ENCODE peak calls at places on chromosomes 4 and X, in eight cellular contexts. One of them, this sample, is unnamed.

GRCh38 chr4:170420255-170420693 is 330.5 kb upstream of the AADAT start:
- DNase-seq in body of pancreas: no peak
- DNase-seq in lower lobe of right lung: no peak
- DNase-seq in omental fat pad: no peak
- DNase-seq in foreskin fibroblast: peak
- DNase-seq in kidney epithelial cell: no peak
- DNase-seq in SK-N-SH: no peak
- DNase-seq in GM23338: no peak
- DNase-seq in this sample: no peak

GRCh38 chrX:150683536-150684146 is 9.6 kb upstream of the MTMR1 start:
- DNase-seq in lower lobe of right lung: no peak
- DNase-seq in GM23338: peak
- DNase-seq in omental fat pad: no peak
- DNase-seq in foreskin fibroblast: peak
- DNase-seq in body of pancreas: no peak
- DNase-seq in SK-N-SH: peak
- DNase-seq in kidney epithelial cell: no peak
- DNase-seq in this sample: peak

GRCh38 chrX:133314297-133314696 is 96.1 kb upstream of the TFDP3 start:
- DNase-seq in GM23338: no peak
- DNase-seq in omental fat pad: no peak
- DNase-seq in SK-N-SH: no peak
- DNase-seq in body of pancreas: no peak
- DNase-seq in foreskin fibroblast: no peak
- DNase-seq in kidney epithelial cell: no peak
- DNase-seq in lower lobe of right lung: no peak
- DNase-seq in this sample: no peak

GRCh38 chrX:22589845-22590244 is 317.1 kb downstream of the CBLL2 start:
- DNase-seq in foreskin fibroblast: no peak
- DNase-seq in lower lobe of right lung: no peak
- DNase-seq in kidney epithelial cell: no peak
- DNase-seq in SK-N-SH: no peak
- DNase-seq in body of pancreas: no peak
- DNase-seq in GM23338: no peak
- DNase-seq in omental fat pad: no peak
- DNase-seq in this sample: no peak

GRCh38 chr4:39792529-39792928 is 94.6 kb downstream of the UBE2K start:
- DNase-seq in lower lobe of right lung: no peak
- DNase-seq in GM23338: no peak
- DNase-seq in body of pancreas: no peak
- DNase-seq in kidney epithelial cell: no peak
- DNase-seq in foreskin fibroblast: no peak
- DNase-seq in SK-N-SH: no peak
- DNase-seq in omental fat pad: no peak
- DNase-seq in this sample: no peak

GRCh38 chr4:17332483-17332882 is 179.4 kb downstream of the QDPR start:
- DNase-seq in foreskin fibroblast: no peak
- DNase-seq in SK-N-SH: no peak
- DNase-seq in lower lobe of right lung: no peak
- DNase-seq in kidney epithelial cell: no peak
- DNase-seq in GM23338: no peak
- DNase-seq in body of pancreas: no peak
- DNase-seq in omental fat pad: no peak
- DNase-seq in this sample: no peak

GRCh38 chr4:185933078-185933581 is 121.1 kb upstream of the SORBS2 start:
- DNase-seq in foreskin fibroblast: peak
- DNase-seq in body of pancreas: no peak
- DNase-seq in kidney epithelial cell: peak
- DNase-seq in omental fat pad: no peak
- DNase-seq in SK-N-SH: no peak
- DNase-seq in GM23338: no peak
- DNase-seq in lower lobe of right lung: no peak
- DNase-seq in this sample: peak

GRCh38 chr4:185955817-185956542 is 113.0 kb upstream of the TLR3 start:
- DNase-seq in GM23338: peak
- DNase-seq in lower lobe of right lung: no peak
- DNase-seq in kidney epithelial cell: no peak
- DNase-seq in body of pancreas: no peak
- DNase-seq in foreskin fibroblast: no peak
- DNase-seq in omental fat pad: no peak
- DNase-seq in SK-N-SH: peak
- DNase-seq in this sample: no peak

GRCh38 chrX:151713859-151714258 is 2.0 kb upstream of the FATE1 start:
- DNase-seq in SK-N-SH: peak
- DNase-seq in lower lobe of right lung: no peak
- DNase-seq in kidney epithelial cell: no peak
- DNase-seq in body of pancreas: peak
- DNase-seq in foreskin fibroblast: peak
- DNase-seq in GM23338: peak
- DNase-seq in omental fat pad: no peak
- DNase-seq in this sample: peak

GRCh38 chr4:39732728-39733127 is 34.8 kb downstream of the UBE2K start:
- DNase-seq in omental fat pad: no peak
- DNase-seq in GM23338: no peak
- DNase-seq in SK-N-SH: no peak
- DNase-seq in body of pancreas: no peak
- DNase-seq in foreskin fibroblast: peak
- DNase-seq in kidney epithelial cell: peak
- DNase-seq in lower lobe of right lung: no peak
- DNase-seq in this sample: no peak

GRCh38 chr4:106502106-106502699 is 133.6 kb upstream of the GIMD1 start:
- DNase-seq in SK-N-SH: peak
- DNase-seq in lower lobe of right lung: peak
- DNase-seq in omental fat pad: peak
- DNase-seq in kidney epithelial cell: peak
- DNase-seq in GM23338: peak
- DNase-seq in body of pancreas: peak
- DNase-seq in foreskin fibroblast: peak
- DNase-seq in this sample: peak

GRCh38 chrX:140712413-140713173 is 3.0 kb downstream of the LINC00632 start:
- DNase-seq in SK-N-SH: peak
- DNase-seq in GM23338: peak
- DNase-seq in foreskin fibroblast: no peak
- DNase-seq in kidney epithelial cell: peak
- DNase-seq in lower lobe of right lung: peak
- DNase-seq in omental fat pad: no peak
- DNase-seq in body of pancreas: peak
- DNase-seq in this sample: peak

GRCh38 chr4:127623755-127624087 is 9.0 kb upstream of the INTU start:
- DNase-seq in body of pancreas: no peak
- DNase-seq in lower lobe of right lung: no peak
- DNase-seq in SK-N-SH: no peak
- DNase-seq in foreskin fibroblast: peak
- DNase-seq in kidney epithelial cell: no peak
- DNase-seq in omental fat pad: no peak
- DNase-seq in GM23338: peak
- DNase-seq in this sample: peak

GRCh38 chr4:88409206-88409605 is 30.6 kb downstream of the HERC6 start:
- DNase-seq in omental fat pad: no peak
- DNase-seq in lower lobe of right lung: no peak
- DNase-seq in SK-N-SH: no peak
- DNase-seq in GM23338: no peak
- DNase-seq in foreskin fibroblast: no peak
- DNase-seq in body of pancreas: no peak
- DNase-seq in kidney epithelial cell: no peak
- DNase-seq in this sample: no peak

GRCh38 chrX:120238947-120239346 is 11.7 kb upstream of the ZBTB33 start:
- DNase-seq in body of pancreas: no peak
- DNase-seq in SK-N-SH: no peak
- DNase-seq in omental fat pad: no peak
- DNase-seq in lower lobe of right lung: no peak
- DNase-seq in kidney epithelial cell: no peak
- DNase-seq in foreskin fibroblast: no peak
- DNase-seq in GM23338: no peak
- DNase-seq in this sample: no peak

GRCh38 chrX:25016938-25017598 is 1.3 kb upstream of the ARX start:
- DNase-seq in body of pancreas: no peak
- DNase-seq in kidney epithelial cell: no peak
- DNase-seq in foreskin fibroblast: no peak
- DNase-seq in SK-N-SH: no peak
- DNase-seq in omental fat pad: no peak
- DNase-seq in lower lobe of right lung: no peak
- DNase-seq in GM23338: no peak
- DNase-seq in this sample: no peak

GRCh38 chr4:47703008-47703407 is 134.9 kb downstream of the CORIN start:
- DNase-seq in omental fat pad: no peak
- DNase-seq in lower lobe of right lung: no peak
- DNase-seq in body of pancreas: no peak
- DNase-seq in kidney epithelial cell: no peak
- DNase-seq in foreskin fibroblast: no peak
- DNase-seq in SK-N-SH: no peak
- DNase-seq in GM23338: peak
- DNase-seq in this sample: no peak

DNA sequence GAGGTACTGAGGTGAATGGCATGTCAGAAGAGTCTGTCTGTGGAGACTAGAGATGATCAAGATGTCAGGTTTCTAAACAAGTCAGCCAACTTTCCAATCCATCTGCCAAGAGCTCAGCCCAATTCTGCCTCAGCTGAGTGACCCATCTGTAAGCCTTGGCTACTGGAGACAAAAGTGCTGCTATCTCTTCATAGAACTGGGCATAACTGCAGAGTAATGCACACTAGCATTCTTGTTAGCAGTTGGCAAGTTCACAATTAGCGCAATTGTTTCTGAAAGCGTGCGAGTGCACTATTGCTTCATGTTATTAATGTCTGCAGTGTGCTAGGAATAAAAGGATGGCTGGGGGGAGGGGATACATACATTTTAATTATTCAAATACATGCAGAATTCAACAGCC is 32.9 kb upstream of the SH3D19 start:
- DNase-seq in kidney epithelial cell: no peak
- DNase-seq in body of pancreas: no peak
- DNase-seq in GM23338: no peak
- DNase-seq in lower lobe of right lung: no peak
- DNase-seq in omental fat pad: no peak
- DNase-seq in SK-N-SH: no peak
- DNase-seq in foreskin fibroblast: no peak
- DNase-seq in this sample: no peak
- TF ChIP-seq CTCF in kidney epithelial cell: no peak
- TF ChIP-seq CTCF in body of pancreas: no peak
- TF ChIP-seq CTCF in GM23338: no peak
- TF ChIP-seq CTCF in lower lobe of right lung: no peak
- TF ChIP-seq CTCF in omental fat pad: no peak
- TF ChIP-seq CTCF in SK-N-SH: no peak
- TF ChIP-seq CTCF in foreskin fibroblast: no peak
- TF ChIP-seq CTCF in this sample: no peak

DNA sequence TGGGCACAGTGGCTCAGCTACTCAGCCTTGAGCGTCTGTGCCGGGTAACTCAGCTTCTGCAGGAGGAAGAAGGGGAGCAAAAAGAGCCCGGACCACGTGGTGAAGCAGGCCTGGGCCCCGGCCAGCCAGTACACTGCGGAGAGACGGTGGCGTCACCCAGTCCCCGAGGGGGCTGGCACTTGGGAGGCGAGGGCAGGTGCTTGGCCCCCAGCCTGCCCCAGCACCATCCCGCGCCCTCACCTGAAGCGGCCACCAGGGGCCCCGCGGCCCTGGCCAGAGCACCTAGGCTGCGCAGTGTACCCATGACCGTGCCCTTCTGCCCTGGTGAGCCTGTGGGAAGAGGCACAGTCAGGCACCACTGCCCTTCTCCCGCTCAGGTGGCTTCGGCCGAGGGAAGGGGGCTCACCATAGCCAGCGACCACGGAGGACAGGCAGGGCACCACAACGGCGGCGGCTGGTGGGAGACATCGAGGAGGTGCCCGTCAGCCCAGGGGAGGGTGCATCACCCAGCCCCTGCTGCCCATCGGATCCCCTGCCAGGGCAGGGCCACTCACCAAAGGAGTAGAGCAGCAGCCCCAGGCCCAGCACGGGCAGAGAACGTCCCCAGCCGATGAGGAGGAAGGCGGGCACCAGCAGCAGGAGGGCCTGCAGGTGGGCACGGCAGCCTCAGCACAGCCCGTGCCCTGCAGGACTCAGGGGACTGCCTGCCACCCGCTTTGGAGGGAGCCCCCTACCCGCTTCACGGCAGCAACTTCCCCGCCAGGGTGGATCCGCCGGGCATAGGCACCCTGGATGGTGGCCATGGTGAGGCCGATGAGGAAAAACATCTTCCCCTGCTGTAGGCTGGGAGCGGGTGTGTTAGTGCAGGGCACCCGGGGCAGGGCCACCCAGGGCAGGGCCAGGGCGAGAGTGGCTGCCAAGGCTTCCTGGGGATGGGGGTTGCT is 32.1 kb downstream of the NOP14 start:
- DNase-seq in SK-N-SH: no peak
- DNase-seq in kidney epithelial cell: no peak
- DNase-seq in GM23338: no peak
- DNase-seq in body of pancreas: peak
- DNase-seq in omental fat pad: no peak
- DNase-seq in foreskin fibroblast: no peak
- DNase-seq in lower lobe of right lung: peak
- DNase-seq in this sample: peak
- TF ChIP-seq CTCF in SK-N-SH: peak
- TF ChIP-seq CTCF in kidney epithelial cell: peak
- TF ChIP-seq CTCF in GM23338: no peak
- TF ChIP-seq CTCF in body of pancreas: peak
- TF ChIP-seq CTCF in omental fat pad: no peak
- TF ChIP-seq CTCF in foreskin fibroblast: no peak
- TF ChIP-seq CTCF in lower lobe of right lung: peak
- TF ChIP-seq CTCF in this sample: peak

DNA sequence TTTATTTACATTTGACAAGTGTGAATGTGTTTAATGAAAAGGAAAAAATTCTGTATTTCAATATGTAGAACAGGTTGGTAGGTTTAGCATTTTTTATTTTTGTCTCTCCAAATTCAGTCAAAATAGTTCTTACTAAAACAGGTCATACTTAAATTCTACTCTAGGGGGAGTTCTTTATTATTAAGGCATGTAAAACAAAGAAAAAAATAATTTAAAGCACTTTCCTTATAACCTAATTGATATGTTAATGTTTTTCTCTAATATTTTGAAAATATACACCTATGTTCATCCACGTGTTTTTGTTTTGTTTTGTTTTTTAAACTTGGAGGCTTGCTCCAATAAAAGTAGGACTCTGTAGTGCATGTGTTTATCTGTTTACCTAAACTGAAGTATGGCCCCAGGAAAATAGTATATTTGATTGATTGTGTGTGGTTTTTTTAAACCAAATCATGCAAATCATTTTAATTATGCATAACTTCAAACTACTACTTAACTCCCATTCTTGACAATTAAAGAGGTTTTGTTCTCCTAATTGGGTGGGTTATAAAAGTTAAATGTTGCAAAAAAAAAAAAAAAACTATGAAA is 562.7 kb downstream of the RPA4 start:
- DNase-seq in lower lobe of right lung: no peak
- DNase-seq in SK-N-SH: peak
- DNase-seq in GM23338: peak
- DNase-seq in body of pancreas: no peak
- DNase-seq in kidney epithelial cell: no peak
- DNase-seq in foreskin fibroblast: no peak
- DNase-seq in omental fat pad: no peak
- DNase-seq in this sample: no peak
- TF ChIP-seq CTCF in lower lobe of right lung: no peak
- TF ChIP-seq CTCF in SK-N-SH: peak
- TF ChIP-seq CTCF in GM23338: peak
- TF ChIP-seq CTCF in body of pancreas: no peak
- TF ChIP-seq CTCF in kidney epithelial cell: peak
- TF ChIP-seq CTCF in foreskin fibroblast: no peak
- TF ChIP-seq CTCF in omental fat pad: no peak
- TF ChIP-seq CTCF in this sample: peak

GRCh38 chrX:70774223-70774622 is 134.3 kb downstream of the TEX11 start:
- DNase-seq in omental fat pad: no peak
- DNase-seq in body of pancreas: no peak
- DNase-seq in lower lobe of right lung: no peak
- DNase-seq in GM23338: no peak
- DNase-seq in kidney epithelial cell: no peak
- DNase-seq in SK-N-SH: no peak
- DNase-seq in foreskin fibroblast: no peak
- DNase-seq in this sample: no peak

GRCh38 chrX:70769659-70770232 is 138.8 kb downstream of the TEX11 start:
- DNase-seq in foreskin fibroblast: peak
- DNase-seq in kidney epithelial cell: peak
- DNase-seq in SK-N-SH: peak
- DNase-seq in GM23338: peak
- DNase-seq in omental fat pad: no peak
- DNase-seq in body of pancreas: no peak
- DNase-seq in lower lobe of right lung: no peak
- DNase-seq in this sample: no peak
- TF ChIP-seq CTCF in foreskin fibroblast: no peak
- TF ChIP-seq CTCF in kidney epithelial cell: peak
- TF ChIP-seq CTCF in SK-N-SH: peak
- TF ChIP-seq CTCF in GM23338: peak
- TF ChIP-seq CTCF in omental fat pad: no peak
- TF ChIP-seq CTCF in body of pancreas: peak
- TF ChIP-seq CTCF in lower lobe of right lung: peak
- TF ChIP-seq CTCF in this sample: peak

This sample was measured in endothelial cell.